ENCODE peak calls at places on chromosomes 13 and 19, in five cellular contexts. E, U, F, T and K are unnamed samples.

GRCh38 chr19:11234486-11235075 is 4.8 kb upstream of the ANGPTL8 start:
- DNase-seq in E (no peak), U (no peak), F (no peak), T (no peak), K (no peak)

GRCh38 chr19:33427801-33428626 is 54.5 kb downstream of the CEBPG start:
- DNase-seq in E (no peak), U (peak; percentile 8), F (no peak), T (no peak), K (no peak)

GRCh38 chr19:54245936-54246335 is 3.3 kb upstream of the LILRA6 start:
- DNase-seq in E (no peak), U (no peak), F (no peak), T (no peak), K (no peak)

GRCh38 chr13:72820156-72820897 is 38.4 kb downstream of the PIBF1 start:
- DNase-seq in E (no peak), U (no peak), F (no peak), T (no peak), K (no peak)

GRCh38 chr13:107347641-107348369 is 779.9 kb upstream of the ARGLU1 start:
- DNase-seq in E (no peak), U (no peak), F (no peak), T (no peak), K (no peak)

GRCh38 chr19:45071545-45071938 is 4.7 kb downstream of the ZNF296 start:
- DNase-seq in E (no peak), U (no peak), F (no peak), T (no peak), K (no peak)

GRCh38 chr19:33302974-33303790 is 848 bp upstream of the CEBPA start:
- DNase-seq in E (no peak), U (peak; percentile 62), F (no peak), T (no peak), K (no peak)

GRCh38 chr13:51276684-51277083 is 54.5 kb downstream of the FAM124A start:
- DNase-seq in E (no peak), U (no peak), F (no peak), T (no peak), K (no peak)

GRCh38 chr19:16625183-16625958 is 2.6 kb downstream of the MED26 start:
- DNase-seq in E (no peak), U (no peak), F (no peak), T (no peak), K (no peak)

GRCh38 chr19:7690779-7691258 is 10.2 kb downstream of the TRAPPC5 start:
- DNase-seq in E (no peak), U (no peak), F (peak; percentile 51), T (no peak), K (no peak)

GRCh38 chr19:40626918-40627317 is 25.7 kb downstream of the LTBP4 start:
- DNase-seq in E (no peak), U (no peak), F (no peak), T (no peak), K (no peak)

GRCh38 chr19:55113570-55114039 is 3.8 kb downstream of the PPP1R12C start:
- DNase-seq in E (peak; percentile 86), U (no peak), F (no peak), T (no peak), K (peak; percentile 92)

GRCh38 chr13:30409911-30410704 is 12.2 kb upstream of the UBE2L5 start:
- DNase-seq in E (no peak), U (no peak), F (no peak), T (no peak), K (no peak)

GRCh38 chr13:76398426-76398825 is 487.8 kb downstream of the KCTD12 start:
- DNase-seq in E (no peak), U (no peak), F (no peak), T (no peak), K (no peak)

GRCh38 chr13:83024226-83024625 is 858.0 kb downstream of the SLITRK1 start:
- DNase-seq in E (no peak), U (no peak), F (no peak), T (no peak), K (no peak)

GRCh38 chr19:2345794-2346663 is 14.0 kb upstream of the TMPRSS9 start:
- DNase-seq in E (no peak), U (peak; percentile 52), F (no peak), T (no peak), K (no peak)

GRCh38 chr19:55179570-55180484 is at the start of gene SYT5:
- DNase-seq in E (peak; percentile 58), U (peak; percentile 49), F (peak; percentile 42), T (no peak), K (no peak)

GRCh38 chr19:29013988-29014387 is 199.0 kb downstream of the UQCRFS1 start:
- DNase-seq in E (no peak), U (no peak), F (no peak), T (no peak), K (no peak)

GRCh38 chr13:110882972-110883371 is 31.9 kb downstream of the ANKRD10 start:
- DNase-seq in E (no peak), U (no peak), F (no peak), T (no peak), K (no peak)

GRCh38 chr19:19956431-19957075 is 55.8 kb downstream of the ZNF93 start:
- DNase-seq in E (peak; percentile 56), U (no peak), F (no peak), T (no peak), K (no peak)

GRCh38 chr13:67230774-67231480 is 791 bp upstream of the PCDH9 start:
- DNase-seq in E (peak; percentile 68), U (peak; percentile 70), F (peak; percentile 13), T (no peak), K (no peak)

GRCh38 chr19:10551698-10552301 is 8.1 kb downstream of the ATG4D start:
- DNase-seq in E (no peak), U (no peak), F (peak; percentile 33), T (no peak), K (no peak)

GRCh38 chr19:31356587-31357314 is 7.5 kb upstream of the TSHZ3 start:
- DNase-seq in E (no peak), U (peak; percentile 54), F (peak; percentile 37), T (no peak), K (no peak)

GRCh38 chr19:24046550-24046949 is 40.4 kb upstream of the ZNF254 start:
- DNase-seq in E (no peak), U (no peak), F (no peak), T (no peak), K (no peak)

GRCh38 chr19:13132471-13133166 is 14.6 kb downstream of the NACC1 start:
- DNase-seq in E (no peak), U (no peak), F (peak; percentile 43), T (no peak), K (no peak)

DNA sequence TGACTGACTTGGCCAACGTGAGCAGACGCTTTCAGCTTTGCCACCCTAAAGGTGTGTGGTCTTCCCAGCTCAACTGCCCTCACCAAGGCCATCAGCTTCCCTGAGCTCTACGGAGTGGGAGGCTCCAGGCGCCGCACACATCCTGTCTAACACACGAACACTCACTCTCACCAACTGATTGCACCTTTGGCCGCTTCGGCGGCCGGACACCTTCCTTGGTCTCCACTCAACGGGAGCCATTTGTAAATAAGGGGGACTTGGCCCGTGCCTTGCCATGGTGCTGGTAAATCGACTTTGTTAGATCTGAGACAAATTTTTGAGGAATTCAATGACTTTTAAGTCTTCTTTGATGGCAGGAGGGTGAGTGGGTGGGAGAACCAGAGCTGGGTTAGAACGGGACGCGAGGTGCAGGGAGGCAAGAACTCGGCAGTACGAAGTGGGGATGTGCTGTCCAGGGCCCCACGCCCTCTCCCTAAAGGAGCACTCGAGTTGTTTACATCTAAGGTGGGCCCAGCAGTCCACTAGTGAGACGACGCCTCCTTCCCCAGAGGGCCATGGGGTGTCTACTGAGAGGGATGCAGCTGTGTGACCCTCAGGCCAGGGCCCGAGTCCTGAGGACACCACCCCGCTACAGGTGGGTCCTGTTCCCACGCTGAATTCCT is 4.4 kb downstream of the C13orf46 start:
- DNase-seq in E (no peak), U (peak; percentile 12), F (no peak), T (no peak), K (peak; percentile 1)
- H3K4me3 ChIP-seq in E (no peak overlapping the region), U (no peak overlapping the region), F (no peak overlapping the region), T (no peak overlapping the region), K (no peak overlapping the region)

DNA sequence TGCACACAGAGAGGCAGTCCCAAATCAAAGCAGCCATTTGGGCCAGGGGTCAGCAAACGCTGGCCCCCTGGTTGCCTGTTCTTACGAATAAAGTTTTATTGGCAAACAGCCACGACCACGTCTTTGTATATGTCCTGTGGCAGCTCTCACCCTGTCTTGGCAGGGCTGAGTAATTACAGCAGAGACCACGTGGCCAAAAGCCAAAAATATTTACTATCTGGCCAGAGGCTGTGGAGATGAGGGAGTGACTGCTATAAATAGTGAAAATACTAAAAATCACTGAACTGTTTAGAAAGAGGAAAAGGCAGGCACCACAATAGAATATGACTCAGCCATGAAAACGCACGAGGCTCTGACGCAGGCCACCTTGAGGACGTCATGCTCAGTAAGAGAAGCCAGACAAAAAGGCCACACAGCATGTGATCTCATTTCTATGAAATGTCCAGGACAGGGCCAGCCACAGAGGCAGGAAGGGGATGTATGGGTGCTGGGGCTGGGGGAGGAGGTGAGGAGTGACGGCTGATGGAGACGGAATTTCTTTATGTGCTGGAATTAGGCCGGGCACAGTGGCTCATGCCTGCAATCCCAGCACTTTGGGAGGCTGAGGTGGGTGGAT is 29.4 kb downstream of the SMIM24 start:
- DNase-seq in E (no peak), U (no peak), F (no peak), T (no peak), K (peak; percentile 81)
- H3K27ac ChIP-seq in E (no peak overlapping the region), U (peak overlapping the region; percentile 47), F (no peak overlapping the region), T (no peak overlapping the region), K (peak overlapping the region; percentile 86)

DNA sequence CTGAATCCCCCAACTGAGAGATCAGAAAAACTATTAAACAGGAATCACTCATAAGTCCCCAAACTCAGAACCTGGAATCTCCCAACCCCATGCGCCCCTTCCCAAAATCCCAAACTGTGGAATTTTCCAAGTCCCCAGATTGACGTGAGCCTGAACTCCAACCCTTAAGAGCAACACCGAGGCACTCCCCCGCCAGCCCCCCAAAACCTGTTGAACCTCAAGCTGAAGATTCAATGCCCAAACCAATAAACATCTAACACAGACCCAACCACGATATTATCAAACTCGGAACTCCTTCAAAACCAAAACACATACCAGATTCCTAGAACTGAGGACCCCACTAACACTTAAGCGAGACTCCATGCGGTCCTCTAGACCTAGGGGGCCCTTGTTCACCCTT is 589 bp downstream of the IZUMO1 start:
- DNase-seq in E (no peak), U (no peak), F (no peak), T (no peak), K (no peak)
- H3K4me3 ChIP-seq in E (no peak overlapping the region), U (no peak overlapping the region), F (no peak overlapping the region), T (no peak overlapping the region), K (no peak overlapping the region)

GRCh38 chr19:4016486-4016885 is 8.9 kb downstream of the PIAS4 start:
- DNase-seq in E (no peak), U (no peak), F (no peak), T (no peak), K (no peak)

GRCh38 chr19:4019578-4019977 is 12.0 kb downstream of the PIAS4 start:
- DNase-seq in E (no peak), U (no peak), F (no peak), T (no peak), K (no peak)

GRCh38 chr19:4018140-4018613 is 10.6 kb downstream of the PIAS4 start:
- DNase-seq in E (no peak), U (no peak), F (no peak), T (no peak), K (no peak)

GRCh38 chr19:4016903-4017638 is 9.5 kb downstream of the PIAS4 start:
- DNase-seq in E (no peak), U (no peak), F (no peak), T (no peak), K (no peak)

GRCh38 chr19:4018775-4019504 is 11.4 kb downstream of the PIAS4 start:
- DNase-seq in E (no peak), U (no peak), F (no peak), T (no peak), K (no peak)
- H3K27ac ChIP-seq in E (no peak overlapping the region), U (no peak overlapping the region), F (no peak overlapping the region), T (peak overlapping the region; percentile 49), K (no peak overlapping the region)